ENCODE peak calls at places on chromosomes 6 and 20, in six cellular contexts. One of them, this sample, is unnamed.

GRCh38 chr20:36936341-36936740 is 15.2 kb downstream of the SAMHD1 start:
- DNase-seq in progenitor cell of endocrine pancreas: no peak
- DNase-seq in fibroblast of pulmonary artery: no peak
- DNase-seq in endothelial cell: no peak
- DNase-seq in CD4-positive, alpha-beta T cell: no peak
- DNase-seq in transverse colon: no peak
- DNase-seq in this sample: no peak

GRCh38 chr6:56524891-56525703 is 117.6 kb downstream of the DST start:
- DNase-seq in transverse colon: no peak
- DNase-seq in fibroblast of pulmonary artery: peak
- DNase-seq in CD4-positive, alpha-beta T cell: no peak
- DNase-seq in endothelial cell: no peak
- DNase-seq in progenitor cell of endocrine pancreas: no peak
- DNase-seq in this sample: no peak

GRCh38 chr6:168099201-168100010 is 20.4 kb upstream of the FRMD1 start:
- DNase-seq in endothelial cell: no peak
- DNase-seq in progenitor cell of endocrine pancreas: no peak
- DNase-seq in CD4-positive, alpha-beta T cell: no peak
- DNase-seq in fibroblast of pulmonary artery: no peak
- DNase-seq in transverse colon: no peak
- DNase-seq in this sample: no peak

GRCh38 chr6:39088331-39088730 is 26.7 kb downstream of the SAYSD1 start:
- DNase-seq in CD4-positive, alpha-beta T cell: no peak
- DNase-seq in transverse colon: no peak
- DNase-seq in endothelial cell: peak
- DNase-seq in fibroblast of pulmonary artery: peak
- DNase-seq in progenitor cell of endocrine pancreas: peak
- DNase-seq in this sample: no peak

GRCh38 chr20:4252005-4252404 is 236.6 kb upstream of the RNF24 start:
- DNase-seq in CD4-positive, alpha-beta T cell: no peak
- DNase-seq in progenitor cell of endocrine pancreas: no peak
- DNase-seq in endothelial cell: no peak
- DNase-seq in fibroblast of pulmonary artery: no peak
- DNase-seq in transverse colon: no peak
- DNase-seq in this sample: no peak

GRCh38 chr6:50849781-50850180 is 31.1 kb downstream of the TFAP2B start:
- DNase-seq in progenitor cell of endocrine pancreas: no peak
- DNase-seq in fibroblast of pulmonary artery: no peak
- DNase-seq in transverse colon: no peak
- DNase-seq in CD4-positive, alpha-beta T cell: no peak
- DNase-seq in endothelial cell: no peak
- DNase-seq in this sample: no peak

GRCh38 chr6:56497691-56498090 is 145.0 kb downstream of the DST start:
- DNase-seq in endothelial cell: no peak
- DNase-seq in transverse colon: no peak
- DNase-seq in progenitor cell of endocrine pancreas: no peak
- DNase-seq in fibroblast of pulmonary artery: no peak
- DNase-seq in CD4-positive, alpha-beta T cell: no peak
- DNase-seq in this sample: no peak

GRCh38 chr6:117498159-117498558 is 15.7 kb downstream of the DCBLD1 start:
- DNase-seq in progenitor cell of endocrine pancreas: no peak
- DNase-seq in fibroblast of pulmonary artery: peak
- DNase-seq in transverse colon: no peak
- DNase-seq in CD4-positive, alpha-beta T cell: no peak
- DNase-seq in endothelial cell: no peak
- DNase-seq in this sample: no peak

GRCh38 chr20:31915491-31916280 is 36.2 kb downstream of the PDRG1 start:
- DNase-seq in endothelial cell: no peak
- DNase-seq in fibroblast of pulmonary artery: no peak
- DNase-seq in progenitor cell of endocrine pancreas: no peak
- DNase-seq in CD4-positive, alpha-beta T cell: no peak
- DNase-seq in transverse colon: no peak
- DNase-seq in this sample: no peak

GRCh38 chr6:6546318-6547110 is 42.0 kb upstream of the LY86 start:
- DNase-seq in progenitor cell of endocrine pancreas: peak
- DNase-seq in CD4-positive, alpha-beta T cell: peak
- DNase-seq in endothelial cell: peak
- DNase-seq in fibroblast of pulmonary artery: peak
- DNase-seq in transverse colon: peak
- DNase-seq in this sample: peak

GRCh38 chr6:126300735-126301134 is 39.2 kb upstream of the CENPW start:
- DNase-seq in CD4-positive, alpha-beta T cell: no peak
- DNase-seq in endothelial cell: no peak
- DNase-seq in transverse colon: no peak
- DNase-seq in fibroblast of pulmonary artery: no peak
- DNase-seq in progenitor cell of endocrine pancreas: no peak
- DNase-seq in this sample: no peak

GRCh38 chr20:25317351-25318075 is 69.6 kb downstream of the PYGB start:
- DNase-seq in fibroblast of pulmonary artery: no peak
- DNase-seq in progenitor cell of endocrine pancreas: no peak
- DNase-seq in endothelial cell: no peak
- DNase-seq in CD4-positive, alpha-beta T cell: no peak
- DNase-seq in transverse colon: no peak
- DNase-seq in this sample: peak

GRCh38 chr6:47064274-47064673 is 22.1 kb upstream of the ADGRF1 start:
- DNase-seq in transverse colon: no peak
- DNase-seq in endothelial cell: no peak
- DNase-seq in fibroblast of pulmonary artery: no peak
- DNase-seq in CD4-positive, alpha-beta T cell: no peak
- DNase-seq in progenitor cell of endocrine pancreas: no peak
- DNase-seq in this sample: no peak

GRCh38 chr6:127582777-127583462 is 5.9 kb downstream of the C6orf58 start:
- DNase-seq in transverse colon: no peak
- DNase-seq in CD4-positive, alpha-beta T cell: no peak
- DNase-seq in progenitor cell of endocrine pancreas: no peak
- DNase-seq in fibroblast of pulmonary artery: peak
- DNase-seq in endothelial cell: no peak
- DNase-seq in this sample: no peak

GRCh38 chr20:46303176-46303956 is 4.9 kb downstream of the CDH22 start:
- DNase-seq in fibroblast of pulmonary artery: no peak
- DNase-seq in transverse colon: no peak
- DNase-seq in endothelial cell: no peak
- DNase-seq in CD4-positive, alpha-beta T cell: no peak
- DNase-seq in progenitor cell of endocrine pancreas: no peak
- DNase-seq in this sample: no peak

GRCh38 chr6:139376054-139376355 is 1.6 kb upstream of the CITED2 start:
- DNase-seq in fibroblast of pulmonary artery: no peak
- DNase-seq in CD4-positive, alpha-beta T cell: no peak
- DNase-seq in progenitor cell of endocrine pancreas: no peak
- DNase-seq in transverse colon: no peak
- DNase-seq in endothelial cell: no peak
- DNase-seq in this sample: no peak

GRCh38 chr6:157266274-157267101 is 56.8 kb downstream of the TMEM242 start:
- DNase-seq in endothelial cell: no peak
- DNase-seq in transverse colon: no peak
- DNase-seq in CD4-positive, alpha-beta T cell: no peak
- DNase-seq in progenitor cell of endocrine pancreas: no peak
- DNase-seq in fibroblast of pulmonary artery: no peak
- DNase-seq in this sample: no peak

GRCh38 chr20:38094373-38094775 is 60.8 kb downstream of the RPRD1B start:
- DNase-seq in endothelial cell: no peak
- DNase-seq in transverse colon: peak
- DNase-seq in progenitor cell of endocrine pancreas: no peak
- DNase-seq in CD4-positive, alpha-beta T cell: no peak
- DNase-seq in fibroblast of pulmonary artery: peak
- DNase-seq in this sample: no peak

GRCh38 chr6:24004659-24005058 is 121.4 kb upstream of the NRSN1 start:
- DNase-seq in fibroblast of pulmonary artery: no peak
- DNase-seq in endothelial cell: no peak
- DNase-seq in transverse colon: no peak
- DNase-seq in CD4-positive, alpha-beta T cell: no peak
- DNase-seq in progenitor cell of endocrine pancreas: no peak
- DNase-seq in this sample: no peak

GRCh38 chr20:38117635-38118034 is 47.4 kb downstream of the TGM2 start:
- DNase-seq in transverse colon: no peak
- DNase-seq in progenitor cell of endocrine pancreas: no peak
- DNase-seq in fibroblast of pulmonary artery: peak
- DNase-seq in endothelial cell: no peak
- DNase-seq in CD4-positive, alpha-beta T cell: no peak
- DNase-seq in this sample: no peak

GRCh38 chr6:50539441-50539840 is 173.9 kb upstream of the TFAP2D start:
- DNase-seq in endothelial cell: no peak
- DNase-seq in transverse colon: no peak
- DNase-seq in progenitor cell of endocrine pancreas: no peak
- DNase-seq in fibroblast of pulmonary artery: no peak
- DNase-seq in CD4-positive, alpha-beta T cell: no peak
- DNase-seq in this sample: no peak

GRCh38 chr6:163525926-163526325 is 111.4 kb downstream of the QKI start:
- DNase-seq in endothelial cell: no peak
- DNase-seq in CD4-positive, alpha-beta T cell: no peak
- DNase-seq in progenitor cell of endocrine pancreas: no peak
- DNase-seq in transverse colon: no peak
- DNase-seq in fibroblast of pulmonary artery: peak
- DNase-seq in this sample: no peak

GRCh38 chr6:144335914-144336313 is 50.8 kb downstream of the UTRN start:
- DNase-seq in CD4-positive, alpha-beta T cell: no peak
- DNase-seq in progenitor cell of endocrine pancreas: no peak
- DNase-seq in fibroblast of pulmonary artery: no peak
- DNase-seq in transverse colon: peak
- DNase-seq in endothelial cell: no peak
- DNase-seq in this sample: peak

GRCh38 chr20:63822276-63822696 is 8.8 kb downstream of the ZBTB46 start:
- DNase-seq in CD4-positive, alpha-beta T cell: no peak
- DNase-seq in progenitor cell of endocrine pancreas: no peak
- DNase-seq in transverse colon: no peak
- DNase-seq in fibroblast of pulmonary artery: no peak
- DNase-seq in endothelial cell: peak
- DNase-seq in this sample: no peak

GRCh38 chr20:6480328-6481030 is 287.0 kb upstream of the BMP2 start:
- DNase-seq in progenitor cell of endocrine pancreas: no peak
- DNase-seq in fibroblast of pulmonary artery: no peak
- DNase-seq in endothelial cell: no peak
- DNase-seq in transverse colon: no peak
- DNase-seq in CD4-positive, alpha-beta T cell: no peak
- DNase-seq in this sample: no peak

GRCh38 chr6:149089508-149089907 is 228.0 kb upstream of the TAB2 start:
- DNase-seq in transverse colon: no peak
- DNase-seq in CD4-positive, alpha-beta T cell: no peak
- DNase-seq in fibroblast of pulmonary artery: no peak
- DNase-seq in progenitor cell of endocrine pancreas: no peak
- DNase-seq in endothelial cell: no peak
- DNase-seq in this sample: no peak
- TF ChIP-seq CTCF in transverse colon: no peak
- TF ChIP-seq CTCF in CD4-positive, alpha-beta T cell: no peak
- TF ChIP-seq CTCF in fibroblast of pulmonary artery: no peak
- TF ChIP-seq CTCF in progenitor cell of endocrine pancreas: no peak
- TF ChIP-seq CTCF in endothelial cell: no peak
- TF ChIP-seq CTCF in this sample: no peak

GRCh38 chr20:45303586-45304463 is 2.8 kb upstream of the RBPJL start:
- DNase-seq in progenitor cell of endocrine pancreas: no peak
- DNase-seq in CD4-positive, alpha-beta T cell: no peak
- DNase-seq in fibroblast of pulmonary artery: no peak
- DNase-seq in endothelial cell: no peak
- DNase-seq in transverse colon: no peak
- DNase-seq in this sample: no peak

GRCh38 chr20:45297786-45298497 is 8.7 kb upstream of the RBPJL start:
- DNase-seq in transverse colon: no peak
- DNase-seq in progenitor cell of endocrine pancreas: no peak
- DNase-seq in endothelial cell: no peak
- DNase-seq in CD4-positive, alpha-beta T cell: no peak
- DNase-seq in fibroblast of pulmonary artery: no peak
- DNase-seq in this sample: no peak

GRCh38 chr20:45301824-45302251 is 4.8 kb upstream of the RBPJL start:
- DNase-seq in transverse colon: no peak
- DNase-seq in endothelial cell: no peak
- DNase-seq in CD4-positive, alpha-beta T cell: no peak
- DNase-seq in fibroblast of pulmonary artery: no peak
- DNase-seq in progenitor cell of endocrine pancreas: no peak
- DNase-seq in this sample: no peak

GRCh38 chr20:45299786-45300185 is 6.9 kb upstream of the RBPJL start:
- DNase-seq in transverse colon: no peak
- DNase-seq in progenitor cell of endocrine pancreas: no peak
- DNase-seq in fibroblast of pulmonary artery: no peak
- DNase-seq in endothelial cell: no peak
- DNase-seq in CD4-positive, alpha-beta T cell: no peak
- DNase-seq in this sample: no peak

GRCh38 chr20:45300961-45301360 is 5.7 kb upstream of the RBPJL start:
- DNase-seq in progenitor cell of endocrine pancreas: peak
- DNase-seq in CD4-positive, alpha-beta T cell: no peak
- DNase-seq in transverse colon: no peak
- DNase-seq in fibroblast of pulmonary artery: peak
- DNase-seq in endothelial cell: peak
- DNase-seq in this sample: no peak
- TF ChIP-seq CTCF in progenitor cell of endocrine pancreas: peak
- TF ChIP-seq CTCF in CD4-positive, alpha-beta T cell: no peak
- TF ChIP-seq CTCF in transverse colon: peak
- TF ChIP-seq CTCF in fibroblast of pulmonary artery: peak
- TF ChIP-seq CTCF in endothelial cell: peak
- TF ChIP-seq CTCF in this sample: no peak

DNA sequence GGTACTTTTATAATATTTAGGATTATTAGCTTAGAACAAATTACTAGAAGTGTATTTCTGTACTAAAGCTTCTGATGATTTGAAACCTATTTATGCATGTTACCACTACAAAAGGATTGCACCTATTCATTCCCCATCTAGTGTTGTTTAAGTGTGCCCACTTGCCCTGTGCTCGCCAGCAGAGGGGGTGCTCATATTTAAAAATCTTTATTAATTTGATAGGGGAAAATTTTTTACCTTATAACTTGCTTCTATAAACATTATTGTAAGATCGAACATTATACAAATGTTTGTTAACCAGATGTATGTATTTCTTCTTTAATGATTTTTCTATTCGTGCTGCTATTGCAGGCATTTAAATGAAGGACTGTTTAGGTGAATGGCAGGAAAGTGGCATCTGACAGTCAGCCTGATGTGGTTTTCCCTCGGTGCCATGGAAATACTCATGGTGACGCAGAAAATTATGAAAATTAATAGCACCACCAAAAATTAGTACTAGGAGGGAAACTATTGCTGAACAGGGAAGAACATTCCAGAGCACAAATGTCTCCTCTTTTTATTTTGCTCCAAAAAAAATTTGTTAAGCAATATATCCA is 44.1 kb upstream of the FNDC1 start:
- DNase-seq in endothelial cell: no peak
- DNase-seq in CD4-positive, alpha-beta T cell: no peak
- DNase-seq in fibroblast of pulmonary artery: no peak
- DNase-seq in transverse colon: no peak
- DNase-seq in progenitor cell of endocrine pancreas: no peak
- DNase-seq in this sample: no peak
- TF ChIP-seq CTCF in endothelial cell: peak
- TF ChIP-seq CTCF in CD4-positive, alpha-beta T cell: peak
- TF ChIP-seq CTCF in fibroblast of pulmonary artery: peak
- TF ChIP-seq CTCF in transverse colon: no peak
- TF ChIP-seq CTCF in progenitor cell of endocrine pancreas: peak
- TF ChIP-seq CTCF in this sample: no peak

GRCh38 chr6:1382883-1383728 is 6.3 kb upstream of the FOXF2 start:
- DNase-seq in transverse colon: no peak
- DNase-seq in progenitor cell of endocrine pancreas: no peak
- DNase-seq in fibroblast of pulmonary artery: no peak
- DNase-seq in CD4-positive, alpha-beta T cell: no peak
- DNase-seq in endothelial cell: peak
- DNase-seq in this sample: no peak
- TF ChIP-seq CTCF in transverse colon: no peak
- TF ChIP-seq CTCF in progenitor cell of endocrine pancreas: no peak
- TF ChIP-seq CTCF in fibroblast of pulmonary artery: no peak
- TF ChIP-seq CTCF in CD4-positive, alpha-beta T cell: no peak
- TF ChIP-seq CTCF in endothelial cell: no peak
- TF ChIP-seq CTCF in this sample: no peak

This sample was measured in activated B cell treated with CpG ODN at 0.5 μM for 24 hours.